ENCODE peak calls at places on chromosomes 5 and 9, in seven cellular contexts. L, B, X, T, O, G and P are unnamed samples.

GRCh38 chr5:74402553-74402952 is 238.0 kb downstream of the ENC1 start:
- DNase-seq in G (no peak), X (no peak), B (no peak), T (no peak), L (no peak), O (no peak), P (no peak)

GRCh38 chr5:143542798-143543144 is 139.3 kb upstream of the NR3C1 start:
- DNase-seq in X (no peak), G (no peak), B (no peak), O (no peak), L (peak), T (no peak), P (no peak)

GRCh38 chr9:18473551-18474279 is at the start of gene ADAMTSL1:
- DNase-seq in B (peak), X (peak), T (peak), O (peak), L (peak), G (no peak), P (peak)

GRCh38 chr9:79129865-79130480 is 441.8 kb upstream of the TLE4 start:
- DNase-seq in X (no peak), L (peak), B (peak), O (peak), G (peak), T (peak), P (peak)

GRCh38 chr5:59275537-59276276 is 617.8 kb downstream of the PDE4D start:
- DNase-seq in X (peak), G (peak), O (peak), B (no peak), T (peak), L (peak), P (peak)

GRCh38 chr5:108001222-108001621 is 330.5 kb upstream of the EFNA5 start:
- DNase-seq in T (no peak), G (no peak), L (no peak), B (no peak), X (no peak), O (no peak), P (no peak)

GRCh38 chr9:116153765-116154333 is at the start of gene PAPPA:
- DNase-seq in X (peak), L (no peak), G (no peak), T (no peak), B (peak), O (no peak), P (no peak)

GRCh38 chr5:5585751-5586341 is 163.4 kb downstream of the ICE1 start:
- DNase-seq in X (no peak), L (no peak), T (no peak), B (no peak), O (no peak), G (no peak), P (no peak)

GRCh38 chr5:117246386-117246785 is 671.8 kb upstream of the SEMA6A start:
- DNase-seq in O (no peak), G (no peak), X (no peak), L (peak), T (no peak), B (no peak), P (no peak)

GRCh38 chr5:131186561-131187256 is 16.0 kb downstream of the LYRM7 start:
- DNase-seq in O (peak), B (no peak), X (no peak), L (no peak), G (no peak), T (peak), P (no peak)

GRCh38 chr5:539469-540214 is 15.4 kb upstream of the SLC9A3 start:
- DNase-seq in O (no peak), L (no peak), T (no peak), B (no peak), G (no peak), X (no peak), P (no peak)

GRCh38 chr9:10661994-10662393 is 49.2 kb upstream of the PTPRD start:
- DNase-seq in L (no peak), B (no peak), X (no peak), G (no peak), O (no peak), T (no peak), P (no peak)

GRCh38 chr9:112844771-112845542 is 45.7 kb downstream of the SLC46A2 start:
- DNase-seq in B (peak), T (peak), X (peak), G (peak), O (peak), L (peak), P (peak)

GRCh38 chr5:93705896-93706295 is 35.5 kb downstream of the POU5F2 start:
- DNase-seq in X (no peak), T (peak), B (no peak), O (no peak), G (no peak), L (no peak), P (no peak)

GRCh38 chr5:131997727-131998117 is 13.7 kb downstream of the ACSL6 start:
- DNase-seq in L (no peak), X (no peak), T (no peak), B (no peak), G (no peak), O (no peak), P (no peak)

GRCh38 chr5:55993013-55993412 is 1.8 kb downstream of the IL6ST start:
- DNase-seq in T (peak), X (no peak), O (peak), G (no peak), L (no peak), B (no peak), P (no peak)

GRCh38 chr9:112921549-112921948 is 30.9 kb upstream of the SLC46A2 start:
- DNase-seq in G (peak), X (peak), L (peak), T (peak), B (no peak), O (peak), P (no peak)

GRCh38 chr5:111563041-111563822 is 50.9 kb upstream of the STARD4 start:
- DNase-seq in B (no peak), O (peak), X (no peak), L (no peak), T (peak), G (no peak), P (no peak)

GRCh38 chr9:37964740-37965081 is 60.8 kb upstream of the SLC25A51 start:
- DNase-seq in X (no peak), O (no peak), B (no peak), G (no peak), L (no peak), T (no peak), P (no peak)

GRCh38 chr5:138900281-138900965 is 25.3 kb upstream of the LRRTM2 start:
- DNase-seq in O (peak), L (no peak), B (no peak), X (no peak), G (peak), T (peak), P (no peak)

GRCh38 chr5:74530316-74530917 is 110.1 kb downstream of the ENC1 start:
- DNase-seq in O (no peak), L (no peak), G (no peak), B (no peak), T (peak), X (no peak), P (no peak)

GRCh38 chr9:115167175-115167574 is 49.2 kb upstream of the TNC start:
- DNase-seq in L (peak), G (peak), X (no peak), O (peak), T (peak), B (no peak), P (no peak)

GRCh38 chr5:141879941-141880738 is 1.9 kb upstream of the PCDH1 start:
- DNase-seq in G (no peak), B (no peak), T (no peak), X (no peak), L (no peak), O (no peak), P (no peak)

GRCh38 chr5:44774279-44774880 is 34.4 kb upstream of the MRPS30 start:
- DNase-seq in G (no peak), L (peak), B (no peak), X (no peak), T (peak), O (peak), P (peak)
- H3K23ac ChIP-seq in G (no peak), L (no peak), B (no peak), X (no peak), T (no peak), O (no peak), P (no peak)

GRCh38 chr9:34458013-34458966 is at the start of the genes DNAI1 and FAM219A:
- DNase-seq in T (peak), X (peak), L (peak), O (peak), B (peak), G (peak), P (peak)
- H3K23ac ChIP-seq in T (peak), X (no peak), L (no peak), O (no peak), B (no peak), G (no peak), P (peak)

GRCh38 chr9:134855900-134856377 is 24.7 kb upstream of the FCN2 start:
- DNase-seq in T (no peak), O (no peak), X (no peak), B (no peak), G (no peak), L (no peak), P (no peak)
- H3K23ac ChIP-seq in T (no peak), O (no peak), X (no peak), B (no peak), G (no peak), L (no peak), P (no peak)

GRCh38 chr9:91836515-91836914 is 113.5 kb downstream of the ROR2 start:
- DNase-seq in T (no peak), X (no peak), L (no peak), B (no peak), O (no peak), G (no peak), P (no peak)

GRCh38 chr9:91833096-91833877 is 116.7 kb downstream of the ROR2 start:
- DNase-seq in T (no peak), G (no peak), X (no peak), B (no peak), O (no peak), L (no peak), P (no peak)

GRCh38 chr9:91833878-91834255 is 116.2 kb downstream of the ROR2 start:
- DNase-seq in O (no peak), G (no peak), T (no peak), L (no peak), B (no peak), X (no peak), P (no peak)

GRCh38 chr9:91835632-91836031 is 114.4 kb downstream of the ROR2 start:
- DNase-seq in G (no peak), T (no peak), X (no peak), O (no peak), L (no peak), B (no peak), P (no peak)

DNA sequence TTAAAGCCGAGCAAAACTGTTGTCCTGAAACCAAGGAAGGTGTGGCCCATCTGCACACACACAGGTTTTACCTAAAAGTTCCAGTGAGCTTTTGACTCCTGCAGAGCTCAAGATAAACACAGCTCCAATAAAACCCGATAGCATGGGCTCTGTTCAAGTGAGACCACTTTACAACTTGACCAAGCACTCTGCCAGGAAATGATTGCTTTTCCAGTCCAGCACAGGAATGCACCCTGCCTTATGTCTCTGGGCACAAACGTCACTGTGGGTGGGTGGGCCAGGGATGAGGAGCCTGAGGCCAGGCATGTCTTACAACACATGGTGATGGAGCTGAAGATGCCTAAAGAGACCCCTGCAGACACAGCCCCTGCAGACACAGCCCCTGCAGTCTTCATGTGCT is 115.3 kb downstream of the ROR2 start:
- DNase-seq in X (no peak), L (no peak), T (no peak), G (no peak), O (peak), B (no peak), P (no peak)
- H3K23ac ChIP-seq in X (no peak), L (no peak), T (no peak), G (no peak), O (no peak), B (no peak), P (no peak)

GRCh38 chr9:81622471-81623245 is 66.7 kb downstream of the TLE1 start:
- DNase-seq in T (no peak), O (no peak), B (no peak), L (no peak), G (no peak), X (no peak), P (no peak)

GRCh38 chr9:81621111-81621510 is 68.2 kb downstream of the TLE1 start:
- DNase-seq in B (no peak), G (no peak), L (no peak), T (no peak), O (no peak), X (no peak), P (peak)

GRCh38 chr9:81620009-81620405 is 69.3 kb downstream of the TLE1 start:
- DNase-seq in G (no peak), T (no peak), B (no peak), O (no peak), X (no peak), L (no peak), P (no peak)

GRCh38 chr9:81623778-81624177 is 65.6 kb downstream of the TLE1 start:
- DNase-seq in L (no peak), B (no peak), O (no peak), G (no peak), X (no peak), T (no peak), P (no peak)

GRCh38 chr9:81621785-81622243 is 67.5 kb downstream of the TLE1 start:
- DNase-seq in O (no peak), X (peak), B (peak), G (no peak), L (peak), T (no peak), P (peak)
- H3K23ac ChIP-seq in O (no peak), X (no peak), B (no peak), G (no peak), L (no peak), T (no peak), P (no peak)

GRCh38 chr5:155307219-155307618 is 293.7 kb downstream of the KIF4B start:
- DNase-seq in O (no peak), B (no peak), L (no peak), G (no peak), X (no peak), T (no peak), P (no peak)

GRCh38 chr5:155311721-155312120 is 298.2 kb downstream of the KIF4B start:
- DNase-seq in T (no peak), O (no peak), B (no peak), X (no peak), G (no peak), L (no peak), P (no peak)

GRCh38 chr5:155303134-155303533 is 289.6 kb downstream of the KIF4B start:
- DNase-seq in T (no peak), B (no peak), X (no peak), G (no peak), O (no peak), L (no peak), P (no peak)

GRCh38 chr5:155313518-155313917 is 300.0 kb downstream of the KIF4B start:
- DNase-seq in O (no peak), X (no peak), B (no peak), G (no peak), T (no peak), L (no peak), P (no peak)

GRCh38 chr5:155308289-155308688 is 294.7 kb downstream of the KIF4B start:
- DNase-seq in X (no peak), G (no peak), T (no peak), L (no peak), B (no peak), O (no peak), P (no peak)
- H3K23ac ChIP-seq in X (no peak), G (no peak), T (no peak), L (no peak), B (no peak), O (no peak), P (no peak)

GRCh38 chr5:64769856-64770255 is 1.1 kb downstream of the CWC27 start:
- DNase-seq in T (no peak), L (no peak), G (no peak), X (no peak), B (no peak), O (no peak), P (no peak)
- H3K23ac ChIP-seq in T (no peak), L (no peak), G (no peak), X (no peak), B (no peak), O (no peak), P (no peak)

DNA sequence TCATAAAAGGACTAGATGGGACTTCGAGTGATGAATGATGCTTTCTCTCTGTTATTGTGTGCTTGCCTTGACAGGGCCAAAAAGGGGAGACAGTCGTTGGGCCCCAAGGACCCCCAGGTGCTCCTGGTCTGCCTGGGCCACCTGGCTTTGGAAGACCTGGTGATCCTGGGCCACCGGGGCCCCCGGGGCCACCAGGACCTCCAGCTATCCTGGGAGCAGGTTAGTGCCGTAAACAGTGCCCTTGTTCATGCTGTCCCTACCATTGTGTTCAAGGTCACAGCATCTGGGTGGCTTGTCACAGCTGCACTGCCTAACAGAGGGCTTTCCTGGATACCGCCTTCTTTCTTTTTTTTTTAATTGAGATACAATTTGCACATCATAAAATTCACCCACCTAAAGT is 48.7 kb upstream of the TGFBR1 start:
- DNase-seq in G (no peak), X (no peak), O (no peak), L (no peak), B (no peak), T (no peak), P (no peak)
- H3K23ac ChIP-seq in G (no peak), X (no peak), O (no peak), L (no peak), B (no peak), T (no peak), P (no peak)